ENCODE peak calls at places on chromosomes 7 and 10, in eight cellular contexts. W, V, U, D, I, O, K and P are unnamed samples. For H3K27me3, the result is how much of the 10 kb centered on the place peaks cover.

GRCh38 chr10:104928733-104929132 is 287.6 kb downstream of the SORCS3 start:
- DNase-seq in W (peak), V (no peak), U (no peak), D (no peak), I (no peak), O (no peak), K (no peak), P (no peak)

GRCh38 chr10:79003183-79004100 is 65.3 kb upstream of the ZMIZ1 start:
- DNase-seq in W (peak), V (no peak), U (peak), D (no peak), I (no peak), O (no peak), K (no peak), P (no peak)

GRCh38 chr10:126013489-126014281 is 117.3 kb downstream of the FANK1 start:
- DNase-seq in W (peak), V (no peak), U (no peak), D (no peak), I (peak), O (no peak), K (no peak), P (peak)

GRCh38 chr10:30857803-30858202 is 173.9 kb downstream of the ZNF438 start:
- DNase-seq in W (peak), V (no peak), U (peak), D (peak), I (no peak), O (peak), K (no peak), P (no peak)

GRCh38 chr10:66747451-66747850 is 178.4 kb upstream of the LRRTM3 start:
- DNase-seq in W (peak), V (no peak), U (no peak), D (no peak), I (peak), O (no peak), K (no peak), P (peak)

GRCh38 chr7:128257458-128257857 is 16.4 kb downstream of the LEP start:
- DNase-seq in W (no peak), V (peak), U (no peak), D (no peak), I (no peak), O (no peak), K (no peak), P (no peak)

GRCh38 chr7:102814025-102814471 is 65.2 kb downstream of the FAM185A start:
- DNase-seq in W (peak), V (no peak), U (no peak), D (no peak), I (peak), O (no peak), K (no peak), P (peak)

GRCh38 chr10:128633864-128634541 is 507.8 kb upstream of the MKI67 start:
- DNase-seq in W (peak), V (no peak), U (no peak), D (no peak), I (peak), O (no peak), K (no peak), P (no peak)

GRCh38 chr10:80199828-80200227 is 5.5 kb downstream of the ANXA11 start:
- DNase-seq in W (peak), V (no peak), U (peak), D (no peak), I (no peak), O (no peak), K (no peak), P (no peak)

GRCh38 chr7:141017555-141017954 is 2.8 kb upstream of the MRPS33 start:
- DNase-seq in W (no peak), V (no peak), U (no peak), D (no peak), I (no peak), O (no peak), K (no peak), P (no peak)

GRCh38 chr10:69897417-69897816 is 95.7 kb downstream of the COL13A1 start:
- DNase-seq in W (no peak), V (no peak), U (no peak), D (no peak), I (no peak), O (no peak), K (no peak), P (no peak)

GRCh38 chr10:61992059-61992460 is 90.6 kb downstream of the ARID5B start:
- DNase-seq in W (peak), V (no peak), U (peak), D (no peak), I (no peak), O (no peak), K (no peak), P (no peak)

GRCh38 chr10:86500846-86501245 is 20.7 kb downstream of the WAPL start:
- DNase-seq in W (no peak), V (no peak), U (no peak), D (no peak), I (no peak), O (no peak), K (no peak), P (no peak)

GRCh38 chr10:121608669-121609190 is 10.5 kb upstream of the FGFR2 start:
- DNase-seq in W (no peak), V (peak), U (no peak), D (peak), I (peak), O (peak), K (no peak), P (no peak)

GRCh38 chr7:29332875-29333482 is 138.4 kb downstream of the CHN2 start:
- DNase-seq in W (no peak), V (no peak), U (no peak), D (no peak), I (no peak), O (no peak), K (no peak), P (no peak)

GRCh38 chr7:74449809-74450397 is 3.8 kb upstream of the GTF2IRD1 start:
- DNase-seq in W (no peak), V (no peak), U (peak), D (peak), I (no peak), O (peak), K (peak), P (peak)

GRCh38 chr10:792083-792791 is 102.8 kb upstream of the DIP2C start:
- DNase-seq in W (no peak), V (no peak), U (no peak), D (no peak), I (no peak), O (no peak), K (no peak), P (no peak)

GRCh38 chr7:131108212-131108980 is 219.3 kb upstream of the MKLN1 start:
- DNase-seq in W (peak), V (no peak), U (no peak), D (no peak), I (peak), O (no peak), K (peak), P (no peak)

GRCh38 chr7:157538321-157538720 is 201.5 kb downstream of the DNAJB6 start:
- DNase-seq in W (no peak), V (peak), U (no peak), D (no peak), I (no peak), O (no peak), K (no peak), P (no peak)

GRCh38 chr10:14102056-14102455 is 228.7 kb downstream of the FRMD4A start:
- DNase-seq in W (peak), V (no peak), U (no peak), D (no peak), I (peak), O (no peak), K (no peak), P (no peak)

GRCh38 chr10:92552310-92552709 is 21.6 kb downstream of the IDE start:
- DNase-seq in W (no peak), V (no peak), U (no peak), D (no peak), I (no peak), O (no peak), K (no peak), P (no peak)

GRCh38 chr7:137245186-137245585 is 98.3 kb downstream of the PTN start:
- DNase-seq in W (peak), V (no peak), U (no peak), D (no peak), I (no peak), O (no peak), K (no peak), P (no peak)

GRCh38 chr7:129830949-129831348 is 121.8 kb downstream of the UBE2H start:
- DNase-seq in W (peak), V (no peak), U (no peak), D (no peak), I (no peak), O (peak), K (no peak), P (no peak)

GRCh38 chr7:84668116-84668515 is 473.5 kb upstream of the SEMA3A start:
- DNase-seq in W (peak), V (no peak), U (no peak), D (no peak), I (no peak), O (no peak), K (no peak), P (no peak)

GRCh38 chr10:18071591-18071990 is 68.6 kb upstream of the CACNB2 start:
- DNase-seq in W (peak), V (no peak), U (no peak), D (no peak), I (no peak), O (no peak), K (no peak), P (peak)

GRCh38 chr7:116809636-116810266 is 52.6 kb upstream of the CAPZA2 start:
- DNase-seq in W (peak), V (no peak), U (peak), D (no peak), I (peak), O (peak), K (no peak), P (no peak)

GRCh38 chr10:71753091-71753959 is 20.0 kb downstream of the VSIR start:
- DNase-seq in W (no peak), V (peak), U (peak), D (no peak), I (no peak), O (no peak), K (no peak), P (no peak)

GRCh38 chr7:80830000-80830399 is 88.9 kb downstream of the SEMA3C start:
- DNase-seq in W (no peak), V (no peak), U (no peak), D (no peak), I (no peak), O (no peak), K (no peak), P (no peak)

GRCh38 chr10:117980216-117980615 is 66.5 kb downstream of the RAB11FIP2 start:
- DNase-seq in W (peak), V (no peak), U (no peak), D (no peak), I (peak), O (no peak), K (no peak), P (peak)

GRCh38 chr7:44796034-44796503 is 412 bp upstream of the PPIA start:
- DNase-seq in W (peak), V (no peak), U (no peak), D (no peak), I (peak), O (no peak), K (no peak), P (no peak)

GRCh38 chr10:10794776-10795175 is 222.9 kb upstream of the CELF2 start:
- DNase-seq in W (peak), V (no peak), U (no peak), D (no peak), I (peak), O (no peak), K (no peak), P (peak)

GRCh38 chr10:62193479-62193878 is 75.2 kb downstream of the RTKN2 start:
- DNase-seq in W (no peak), V (no peak), U (no peak), D (no peak), I (no peak), O (no peak), K (no peak), P (no peak)

GRCh38 chr10:6473901-6474370 is 106.1 kb downstream of the PRKCQ start:
- DNase-seq in W (no peak), V (no peak), U (no peak), D (no peak), I (peak), O (no peak), K (no peak), P (no peak)

GRCh38 chr7:22949944-22950343 is 64.0 kb downstream of the HYCC1 start:
- DNase-seq in W (peak), V (no peak), U (no peak), D (no peak), I (no peak), O (no peak), K (no peak), P (no peak)
- TF ChIP-seq CTCF in W (no peak), V (no peak), U (no peak), D (peak), I (peak), O (no peak), K (no peak), P (peak)

DNA sequence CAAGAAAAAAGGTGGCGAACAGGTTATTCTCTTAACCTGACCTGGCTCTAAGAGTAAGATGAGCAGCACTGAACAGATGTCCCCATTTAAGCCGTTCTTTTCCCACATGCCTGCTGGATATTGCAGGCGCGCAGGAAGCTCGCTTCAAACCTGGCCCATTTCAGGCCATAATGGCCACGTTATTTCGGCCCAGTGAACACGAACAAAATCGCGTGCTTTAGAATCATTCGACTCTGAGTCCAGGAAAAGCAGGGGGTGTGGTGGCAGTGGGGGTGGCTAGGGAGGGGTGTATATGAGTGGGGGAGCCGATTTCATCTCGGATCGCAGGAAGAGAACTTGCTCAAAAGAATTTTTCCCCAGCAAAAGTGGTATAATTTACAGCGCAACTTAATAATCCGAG is 6.6 kb upstream of the SP8 start:
- DNase-seq in W (no peak), V (no peak), U (no peak), D (no peak), I (no peak), O (no peak), K (no peak), P (no peak)
- H3K27me3 ChIP-seq in W (under half), V (half or more), U (half or more), D (half or more), I (under half), O (under half), K (under half), P (half or more)

DNA sequence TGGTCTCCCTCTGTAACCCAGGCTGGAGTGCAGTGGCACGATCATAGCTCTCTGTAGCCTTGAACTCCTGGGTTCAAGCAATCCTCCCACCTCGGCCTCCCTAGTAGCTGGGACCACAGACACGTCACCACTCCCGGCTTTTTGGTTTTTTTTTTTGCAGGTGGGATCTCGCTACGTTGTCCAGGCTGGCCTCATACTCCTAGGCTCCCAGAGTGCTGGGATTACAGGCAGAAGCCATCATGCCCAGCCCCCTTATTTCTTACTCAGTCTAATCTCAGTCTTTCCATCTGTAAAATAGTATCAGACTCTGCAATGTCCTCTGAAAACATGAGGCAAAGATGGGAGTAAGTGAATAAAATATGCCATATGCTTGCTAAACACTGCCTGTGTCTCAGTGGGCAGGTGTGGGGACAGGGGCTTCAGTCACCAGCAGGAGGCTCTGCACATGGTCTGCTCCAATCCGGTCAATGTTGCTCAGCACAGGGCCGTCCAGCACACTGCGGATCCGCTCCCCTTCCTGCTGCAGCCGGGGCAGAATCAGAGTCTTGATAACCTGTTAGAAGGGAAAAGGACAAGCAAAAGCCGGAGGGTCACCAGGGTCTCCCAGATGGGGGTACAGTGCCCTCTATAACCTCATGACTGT is 8.2 kb downstream of the AP4M1 start:
- DNase-seq in W (no peak), V (no peak), U (no peak), D (no peak), I (no peak), O (no peak), K (no peak), P (no peak)
- TF ChIP-seq CTCF in W (no peak), V (no peak), U (no peak), D (no peak), I (peak), O (no peak), K (no peak), P (peak)

GRCh38 chr10:114038819-114039218 is 4.8 kb upstream of the ADRB1 start:
- DNase-seq in W (no peak), V (no peak), U (no peak), D (no peak), I (no peak), O (no peak), K (no peak), P (no peak)
- H3K27me3 ChIP-seq in W (under half), V (under half), U (under half), D (under half), I (under half), O (under half), K (under half), P (under half)

DNA sequence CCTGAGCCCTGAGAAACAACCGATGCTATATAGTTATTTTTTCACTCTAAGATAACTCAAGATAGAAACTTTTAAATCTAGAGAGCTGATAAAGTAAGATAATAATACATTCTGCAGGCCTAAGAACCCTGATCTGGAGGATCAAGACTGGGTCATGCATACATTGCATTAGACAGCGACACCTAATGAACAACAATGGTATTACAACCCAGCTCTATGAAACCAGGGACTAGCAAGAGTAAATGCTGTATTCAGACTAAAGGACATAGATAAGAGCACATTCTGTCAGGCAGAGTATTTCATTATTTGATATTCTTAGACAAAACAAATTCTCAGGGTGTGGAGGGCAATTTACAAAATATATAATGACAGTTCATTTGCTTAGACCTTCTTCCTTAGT is 148.6 kb downstream of the GRK5 start:
- DNase-seq in W (no peak), V (no peak), U (no peak), D (no peak), I (no peak), O (no peak), K (no peak), P (no peak)
- TF ChIP-seq CTCF in W (peak), V (peak), U (no peak), D (peak), I (peak), O (no peak), K (peak), P (peak)

GRCh38 chr7:1380821-1381580 is 78.3 kb downstream of the MICALL2 start:
- DNase-seq in W (no peak), V (no peak), U (no peak), D (no peak), I (no peak), O (no peak), K (no peak), P (no peak)

GRCh38 chr7:1384113-1384415 is 75.2 kb downstream of the MICALL2 start:
- DNase-seq in W (no peak), V (no peak), U (no peak), D (no peak), I (no peak), O (no peak), K (no peak), P (no peak)

GRCh38 chr7:1380211-1380815 is 79.0 kb downstream of the MICALL2 start:
- DNase-seq in W (no peak), V (no peak), U (no peak), D (no peak), I (no peak), O (no peak), K (no peak), P (no peak)

GRCh38 chr7:1383398-1384112 is 75.7 kb downstream of the MICALL2 start:
- DNase-seq in W (no peak), V (no peak), U (no peak), D (no peak), I (no peak), O (no peak), K (no peak), P (no peak)

GRCh38 chr7:1382553-1383397 is 76.5 kb downstream of the MICALL2 start:
- DNase-seq in W (no peak), V (no peak), U (no peak), D (no peak), I (no peak), O (no peak), K (no peak), P (no peak)
- H3K27me3 ChIP-seq in W (under half), V (half or more), U (half or more), D (half or more), I (under half), O (under half), K (under half), P (under half)

GRCh38 chr10:132443605-132443997 is 46.6 kb downstream of the PWWP2B start:
- DNase-seq in W (peak), V (peak), U (no peak), D (no peak), I (no peak), O (no peak), K (peak), P (no peak)
- TF ChIP-seq CTCF in W (peak), V (peak), U (no peak), D (peak), I (peak), O (no peak), K (peak), P (peak)

DNA sequence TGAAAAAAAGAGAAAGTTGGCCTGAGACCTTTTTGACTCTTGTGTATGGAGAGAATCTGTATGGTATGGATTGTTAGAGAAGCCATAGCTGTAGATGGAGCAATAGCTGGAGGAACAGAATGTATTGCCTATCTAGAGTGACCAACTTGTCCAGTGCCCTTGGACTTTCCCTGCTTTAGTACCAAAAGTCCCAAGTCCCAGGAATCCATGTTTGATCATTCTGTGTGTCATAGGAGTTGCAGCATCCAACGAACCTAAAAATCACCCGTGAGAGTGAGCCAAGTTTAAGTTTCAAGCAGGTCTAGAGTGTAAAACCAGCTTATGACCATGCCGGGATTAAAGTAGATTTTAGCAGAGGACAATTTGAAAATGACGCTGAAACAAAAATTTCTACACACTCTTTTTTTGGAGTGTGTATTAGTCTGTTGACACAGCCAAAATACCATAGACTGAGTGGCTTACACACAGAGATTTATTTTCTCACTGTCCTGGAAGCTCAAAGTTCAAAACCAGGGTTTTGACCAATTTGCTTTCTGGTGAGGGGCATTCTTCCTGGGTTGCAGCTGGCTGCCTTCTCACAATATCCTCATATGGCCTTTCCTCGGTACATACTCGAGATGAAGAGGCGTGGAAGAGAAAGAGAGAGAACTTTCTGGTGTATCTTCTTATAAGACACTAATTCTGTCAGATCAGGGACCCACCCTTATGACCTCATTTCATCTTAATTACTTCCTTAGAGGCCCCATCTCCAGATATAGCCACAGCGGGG is 36.9 kb upstream of the ZNF518A start:
- DNase-seq in W (no peak), V (no peak), U (no peak), D (no peak), I (no peak), O (no peak), K (no peak), P (no peak)
- H3K27me3 ChIP-seq in W (under half), V (half or more), U (half or more), D (half or more), I (under half), O (under half), K (under half), P (under half)

DNA sequence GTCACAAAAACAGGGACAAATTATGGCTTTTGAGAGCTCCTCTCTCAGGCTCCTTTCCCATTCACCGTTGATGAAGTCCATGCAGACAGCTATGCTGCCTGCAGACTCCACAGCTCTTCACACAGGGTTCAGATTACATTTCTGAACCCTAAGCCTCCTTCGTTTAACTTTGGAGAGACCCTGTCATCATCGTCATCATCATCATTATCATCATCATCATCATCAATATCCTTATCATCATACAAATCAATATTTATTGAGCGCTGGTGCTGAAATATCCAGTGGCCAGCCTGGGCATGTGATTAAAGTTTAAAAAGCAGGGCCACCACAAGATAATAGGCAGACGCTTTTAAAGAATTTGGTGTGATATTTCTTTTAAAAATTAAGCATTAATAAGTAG is 66.6 kb downstream of the FRMPD2 start:
- DNase-seq in W (no peak), V (no peak), U (no peak), D (no peak), I (no peak), O (no peak), K (no peak), P (no peak)
- TF ChIP-seq CTCF in W (no peak), V (no peak), U (no peak), D (no peak), I (no peak), O (no peak), K (no peak), P (no peak)